ENCODE peak calls at places on chromosomes 4 and X, in ten cellular contexts. One of them, this sample, is unnamed.

GRCh38 chr4:79074040-79074439 is 134.8 kb upstream of the PAQR3 start:
- DNase-seq in ovary: no peak
- DNase-seq in progenitor cell of endocrine pancreas: no peak
- DNase-seq in lower lobe of right lung: no peak
- DNase-seq in choroid plexus epithelial cell: no peak
- DNase-seq in right atrium auricular region: no peak
- DNase-seq in CD4-positive, alpha-beta T cell: no peak
- DNase-seq in heart right ventricle: no peak
- DNase-seq in AG09309: no peak
- DNase-seq in HCT116: no peak
- DNase-seq in this sample: no peak

GRCh38 chr4:15341022-15341732 is 86.7 kb upstream of the C1QTNF7 start:
- DNase-seq in AG09309: no peak
- DNase-seq in HCT116: no peak
- DNase-seq in CD4-positive, alpha-beta T cell: no peak
- DNase-seq in heart right ventricle: no peak
- DNase-seq in lower lobe of right lung: no peak
- DNase-seq in ovary: no peak
- DNase-seq in right atrium auricular region: no peak
- DNase-seq in progenitor cell of endocrine pancreas: no peak
- DNase-seq in choroid plexus epithelial cell: no peak
- DNase-seq in this sample: no peak

GRCh38 chr4:151427268-151427667 is 18.3 kb downstream of the FHIP1A start:
- DNase-seq in AG09309: no peak
- DNase-seq in choroid plexus epithelial cell: no peak
- DNase-seq in ovary: no peak
- DNase-seq in right atrium auricular region: no peak
- DNase-seq in progenitor cell of endocrine pancreas: no peak
- DNase-seq in CD4-positive, alpha-beta T cell: no peak
- DNase-seq in HCT116: no peak
- DNase-seq in heart right ventricle: no peak
- DNase-seq in lower lobe of right lung: no peak
- DNase-seq in this sample: no peak

GRCh38 chr4:183130328-183131155 is 31.5 kb downstream of the WWC2 start:
- DNase-seq in CD4-positive, alpha-beta T cell: no peak
- DNase-seq in AG09309: no peak
- DNase-seq in right atrium auricular region: no peak
- DNase-seq in heart right ventricle: peak
- DNase-seq in choroid plexus epithelial cell: peak
- DNase-seq in ovary: no peak
- DNase-seq in HCT116: no peak
- DNase-seq in progenitor cell of endocrine pancreas: no peak
- DNase-seq in lower lobe of right lung: no peak
- DNase-seq in this sample: no peak

GRCh38 chr4:827209-828081 is 1.5 kb upstream of the CPLX1 start:
- DNase-seq in progenitor cell of endocrine pancreas: no peak
- DNase-seq in ovary: no peak
- DNase-seq in HCT116: no peak
- DNase-seq in AG09309: no peak
- DNase-seq in CD4-positive, alpha-beta T cell: no peak
- DNase-seq in lower lobe of right lung: peak
- DNase-seq in heart right ventricle: no peak
- DNase-seq in choroid plexus epithelial cell: no peak
- DNase-seq in right atrium auricular region: no peak
- DNase-seq in this sample: no peak

GRCh38 chr4:94341468-94341867 is 1.2 kb downstream of the HPGDS start:
- DNase-seq in right atrium auricular region: no peak
- DNase-seq in ovary: no peak
- DNase-seq in CD4-positive, alpha-beta T cell: no peak
- DNase-seq in progenitor cell of endocrine pancreas: no peak
- DNase-seq in choroid plexus epithelial cell: peak
- DNase-seq in lower lobe of right lung: no peak
- DNase-seq in HCT116: no peak
- DNase-seq in AG09309: no peak
- DNase-seq in heart right ventricle: no peak
- DNase-seq in this sample: no peak

GRCh38 chr4:69731826-69732225 is 28.6 kb downstream of the SULT1B1 start:
- DNase-seq in HCT116: no peak
- DNase-seq in heart right ventricle: no peak
- DNase-seq in CD4-positive, alpha-beta T cell: no peak
- DNase-seq in lower lobe of right lung: no peak
- DNase-seq in right atrium auricular region: no peak
- DNase-seq in progenitor cell of endocrine pancreas: no peak
- DNase-seq in AG09309: no peak
- DNase-seq in choroid plexus epithelial cell: no peak
- DNase-seq in ovary: no peak
- DNase-seq in this sample: no peak

GRCh38 chr4:20773144-20773997 is 73.1 kb downstream of the PACRGL start:
- DNase-seq in choroid plexus epithelial cell: peak
- DNase-seq in lower lobe of right lung: peak
- DNase-seq in right atrium auricular region: peak
- DNase-seq in ovary: no peak
- DNase-seq in heart right ventricle: no peak
- DNase-seq in progenitor cell of endocrine pancreas: peak
- DNase-seq in AG09309: peak
- DNase-seq in HCT116: peak
- DNase-seq in CD4-positive, alpha-beta T cell: no peak
- DNase-seq in this sample: peak

GRCh38 chr4:167826281-167826680 is 266.1 kb upstream of the ANXA10 start:
- DNase-seq in right atrium auricular region: no peak
- DNase-seq in heart right ventricle: no peak
- DNase-seq in choroid plexus epithelial cell: peak
- DNase-seq in progenitor cell of endocrine pancreas: no peak
- DNase-seq in CD4-positive, alpha-beta T cell: no peak
- DNase-seq in HCT116: no peak
- DNase-seq in lower lobe of right lung: no peak
- DNase-seq in ovary: no peak
- DNase-seq in AG09309: no peak
- DNase-seq in this sample: no peak

GRCh38 chr4:81870275-81870674 is 398.6 kb upstream of the RASGEF1B start:
- DNase-seq in heart right ventricle: no peak
- DNase-seq in AG09309: no peak
- DNase-seq in CD4-positive, alpha-beta T cell: no peak
- DNase-seq in ovary: no peak
- DNase-seq in progenitor cell of endocrine pancreas: no peak
- DNase-seq in lower lobe of right lung: no peak
- DNase-seq in right atrium auricular region: no peak
- DNase-seq in choroid plexus epithelial cell: no peak
- DNase-seq in HCT116: no peak
- DNase-seq in this sample: no peak

GRCh38 chrX:16278927-16279326 is 111.6 kb downstream of the MAGEB17 start:
- DNase-seq in right atrium auricular region: no peak
- DNase-seq in AG09309: no peak
- DNase-seq in lower lobe of right lung: no peak
- DNase-seq in CD4-positive, alpha-beta T cell: no peak
- DNase-seq in ovary: no peak
- DNase-seq in progenitor cell of endocrine pancreas: no peak
- DNase-seq in choroid plexus epithelial cell: no peak
- DNase-seq in heart right ventricle: no peak
- DNase-seq in HCT116: no peak
- DNase-seq in this sample: no peak

GRCh38 chrX:87634361-87634760 is 116.8 kb downstream of the KLHL4 start:
- DNase-seq in ovary: no peak
- DNase-seq in right atrium auricular region: no peak
- DNase-seq in choroid plexus epithelial cell: no peak
- DNase-seq in CD4-positive, alpha-beta T cell: no peak
- DNase-seq in heart right ventricle: no peak
- DNase-seq in lower lobe of right lung: no peak
- DNase-seq in AG09309: no peak
- DNase-seq in HCT116: no peak
- DNase-seq in progenitor cell of endocrine pancreas: no peak
- DNase-seq in this sample: no peak

GRCh38 chr4:176066757-176067156 is 1.1 kb downstream of the WDR17 start:
- DNase-seq in HCT116: no peak
- DNase-seq in right atrium auricular region: no peak
- DNase-seq in CD4-positive, alpha-beta T cell: no peak
- DNase-seq in AG09309: no peak
- DNase-seq in choroid plexus epithelial cell: no peak
- DNase-seq in lower lobe of right lung: no peak
- DNase-seq in heart right ventricle: no peak
- DNase-seq in ovary: no peak
- DNase-seq in progenitor cell of endocrine pancreas: no peak
- DNase-seq in this sample: no peak

GRCh38 chr4:6426571-6427438 is 45.6 kb downstream of the PPP2R2C start:
- DNase-seq in choroid plexus epithelial cell: no peak
- DNase-seq in AG09309: no peak
- DNase-seq in CD4-positive, alpha-beta T cell: no peak
- DNase-seq in progenitor cell of endocrine pancreas: no peak
- DNase-seq in lower lobe of right lung: no peak
- DNase-seq in ovary: no peak
- DNase-seq in right atrium auricular region: no peak
- DNase-seq in heart right ventricle: no peak
- DNase-seq in HCT116: no peak
- DNase-seq in this sample: no peak

DNA sequence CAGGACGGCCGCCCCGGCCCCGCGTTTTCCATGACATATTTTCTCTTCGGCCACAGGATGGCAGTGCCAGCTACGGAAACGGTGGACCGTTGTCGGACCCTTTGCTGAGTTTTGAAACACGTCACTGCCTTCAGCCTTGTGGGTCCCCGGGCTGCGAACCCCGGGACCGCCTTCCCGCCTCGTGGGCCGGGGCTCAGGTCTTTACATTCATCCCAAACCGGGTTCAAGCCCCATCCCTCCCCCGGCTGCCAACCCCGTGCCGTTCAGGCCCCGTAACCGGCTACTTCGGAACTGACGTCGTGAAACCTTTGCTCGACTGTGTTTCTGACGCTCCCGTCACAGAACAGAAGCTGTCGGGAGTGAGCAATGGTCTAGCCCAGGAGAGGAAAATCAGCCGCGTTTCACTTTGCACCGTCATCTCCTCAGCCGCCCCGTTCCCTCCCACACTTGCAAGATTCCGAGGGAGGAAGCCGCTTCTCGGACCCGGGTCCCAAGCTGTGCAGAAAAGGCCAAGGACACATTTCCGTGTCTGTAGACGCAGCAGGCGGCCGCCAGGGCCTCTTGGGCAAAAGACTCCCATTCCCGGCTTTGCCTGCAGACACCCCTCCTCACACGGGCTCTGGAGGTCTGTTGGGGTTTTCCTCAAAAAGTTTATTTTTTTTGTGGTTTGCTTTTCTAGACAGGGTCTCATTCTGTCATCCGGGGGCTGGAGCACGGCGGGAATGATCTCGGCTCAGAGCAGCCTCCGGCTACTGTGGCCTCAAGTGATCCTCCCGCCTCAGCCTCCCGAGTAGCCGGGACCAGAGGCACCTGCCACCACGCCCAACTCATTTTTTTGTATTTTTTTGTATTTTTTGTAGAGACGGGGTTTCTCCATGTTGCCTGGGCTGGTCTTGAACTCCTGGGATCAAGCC is 41.4 kb upstream of the PPP2R3B start:
- DNase-seq in lower lobe of right lung: peak
- DNase-seq in choroid plexus epithelial cell: peak
- DNase-seq in progenitor cell of endocrine pancreas: peak
- DNase-seq in HCT116: no peak
- DNase-seq in CD4-positive, alpha-beta T cell: no peak
- DNase-seq in ovary: no peak
- DNase-seq in right atrium auricular region: no peak
- DNase-seq in heart right ventricle: no peak
- DNase-seq in AG09309: no peak
- DNase-seq in this sample: no peak
- TF ChIP-seq CTCF in lower lobe of right lung: no peak
- TF ChIP-seq CTCF in choroid plexus epithelial cell: peak
- TF ChIP-seq CTCF in progenitor cell of endocrine pancreas: peak
- TF ChIP-seq CTCF in HCT116: peak
- TF ChIP-seq CTCF in CD4-positive, alpha-beta T cell: no peak
- TF ChIP-seq CTCF in ovary: no peak
- TF ChIP-seq CTCF in right atrium auricular region: peak
- TF ChIP-seq CTCF in heart right ventricle: no peak
- TF ChIP-seq CTCF in AG09309: peak
- TF ChIP-seq CTCF in this sample: no peak

GRCh38 chrX:5236096-5236495 is 992.6 kb downstream of the NLGN4X start:
- DNase-seq in HCT116: no peak
- DNase-seq in ovary: no peak
- DNase-seq in CD4-positive, alpha-beta T cell: no peak
- DNase-seq in progenitor cell of endocrine pancreas: peak
- DNase-seq in choroid plexus epithelial cell: no peak
- DNase-seq in lower lobe of right lung: no peak
- DNase-seq in right atrium auricular region: no peak
- DNase-seq in heart right ventricle: no peak
- DNase-seq in AG09309: no peak
- DNase-seq in this sample: no peak
- TF ChIP-seq CTCF in HCT116: no peak
- TF ChIP-seq CTCF in ovary: no peak
- TF ChIP-seq CTCF in CD4-positive, alpha-beta T cell: no peak
- TF ChIP-seq CTCF in progenitor cell of endocrine pancreas: peak
- TF ChIP-seq CTCF in choroid plexus epithelial cell: no peak
- TF ChIP-seq CTCF in lower lobe of right lung: peak
- TF ChIP-seq CTCF in right atrium auricular region: no peak
- TF ChIP-seq CTCF in heart right ventricle: no peak
- TF ChIP-seq CTCF in AG09309: no peak
- TF ChIP-seq CTCF in this sample: no peak

DNA sequence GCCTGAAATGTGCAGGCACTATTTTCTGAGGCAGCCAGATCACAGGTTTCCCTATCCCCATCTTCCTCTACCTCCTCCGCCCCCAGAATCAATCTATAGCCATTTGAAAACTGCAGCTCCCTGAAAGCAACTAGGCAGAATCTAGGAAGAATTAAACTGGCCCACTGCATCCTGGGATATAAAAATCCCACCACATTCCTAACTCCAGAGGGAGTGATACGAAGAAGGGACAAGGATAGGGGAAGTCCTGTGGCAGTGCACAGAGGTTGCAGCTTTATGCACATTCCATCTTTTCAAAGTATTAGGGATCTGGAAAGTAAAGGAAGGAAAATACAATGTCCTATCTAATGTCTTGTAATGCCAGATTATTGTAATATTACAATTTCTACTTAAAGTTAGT is 18.3 kb upstream of the HERC3 start:
- DNase-seq in progenitor cell of endocrine pancreas: no peak
- DNase-seq in HCT116: peak
- DNase-seq in lower lobe of right lung: no peak
- DNase-seq in ovary: no peak
- DNase-seq in heart right ventricle: no peak
- DNase-seq in right atrium auricular region: no peak
- DNase-seq in choroid plexus epithelial cell: peak
- DNase-seq in AG09309: no peak
- DNase-seq in CD4-positive, alpha-beta T cell: no peak
- DNase-seq in this sample: peak
- TF ChIP-seq CTCF in progenitor cell of endocrine pancreas: peak
- TF ChIP-seq CTCF in HCT116: peak
- TF ChIP-seq CTCF in lower lobe of right lung: peak
- TF ChIP-seq CTCF in ovary: no peak
- TF ChIP-seq CTCF in heart right ventricle: peak
- TF ChIP-seq CTCF in right atrium auricular region: peak
- TF ChIP-seq CTCF in choroid plexus epithelial cell: peak
- TF ChIP-seq CTCF in AG09309: peak
- TF ChIP-seq CTCF in CD4-positive, alpha-beta T cell: no peak
- TF ChIP-seq CTCF in this sample: no peak

DNA sequence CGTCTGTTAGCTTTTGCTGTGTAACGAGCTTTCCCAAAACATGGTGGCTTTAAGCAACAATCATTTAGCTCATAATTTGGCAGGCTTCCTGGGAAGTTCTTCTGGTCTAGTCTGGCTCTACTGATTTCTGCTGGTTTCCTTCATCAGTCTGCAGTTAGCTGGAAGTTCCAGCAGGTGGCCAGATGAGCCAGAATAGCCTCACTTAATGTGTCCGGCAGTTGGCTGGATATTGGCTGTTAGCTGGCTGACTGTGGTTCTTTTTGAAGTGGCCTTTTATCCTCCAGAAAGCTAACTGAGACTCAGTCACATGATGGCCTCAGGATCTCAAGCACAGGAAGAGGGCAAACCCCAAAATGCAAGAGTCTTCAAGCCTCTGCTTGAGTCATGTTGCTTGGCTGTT is 34.9 kb downstream of the FTHL17 start:
- DNase-seq in lower lobe of right lung: peak
- DNase-seq in right atrium auricular region: no peak
- DNase-seq in progenitor cell of endocrine pancreas: no peak
- DNase-seq in heart right ventricle: no peak
- DNase-seq in CD4-positive, alpha-beta T cell: no peak
- DNase-seq in choroid plexus epithelial cell: peak
- DNase-seq in ovary: peak
- DNase-seq in HCT116: peak
- DNase-seq in AG09309: peak
- DNase-seq in this sample: peak
- TF ChIP-seq CTCF in lower lobe of right lung: peak
- TF ChIP-seq CTCF in right atrium auricular region: peak
- TF ChIP-seq CTCF in progenitor cell of endocrine pancreas: peak
- TF ChIP-seq CTCF in heart right ventricle: peak
- TF ChIP-seq CTCF in CD4-positive, alpha-beta T cell: no peak
- TF ChIP-seq CTCF in choroid plexus epithelial cell: peak
- TF ChIP-seq CTCF in ovary: peak
- TF ChIP-seq CTCF in HCT116: peak
- TF ChIP-seq CTCF in AG09309: peak
- TF ChIP-seq CTCF in this sample: peak

This sample was measured in endothelial cell.